ENCODE peak calls at places on chromosome 4, in four cellular contexts. R, K, P and V are unnamed samples.

GRCh38 chr4:185211641-185212040 is 2.2 kb downstream of the SNX25 start:
- DNase-seq in R (no peak), K (no peak), P (no peak), V (no peak)

GRCh38 chr4:132614682-132615081 is 534.4 kb upstream of the PCDH10 start:
- DNase-seq in R (peak), K (no peak), P (no peak), V (no peak)

GRCh38 chr4:8504279-8505007 is 63.9 kb downstream of the TRMT44 start:
- DNase-seq in R (no peak), K (no peak), P (no peak), V (no peak)

GRCh38 chr4:137470806-137471205 is 61.5 kb downstream of the PCDH18 start:
- DNase-seq in P (no peak), K (no peak), R (no peak), V (no peak)

GRCh38 chr4:186657766-186658165 is 65.9 kb downstream of the FAT1 start:
- DNase-seq in R (peak), K (no peak), P (no peak), V (no peak)

GRCh38 chr4:41455215-41455614 is 82.7 kb upstream of the LIMCH1 start:
- DNase-seq in K (no peak), R (no peak), P (no peak), V (no peak)

GRCh38 chr4:107760281-107760947 is 40.4 kb upstream of the PAPSS1 start:
- DNase-seq in R (no peak), P (no peak), K (no peak), V (no peak)

GRCh38 chr4:158786155-158786581 is 17.3 kb downstream of the FNIP2 start:
- DNase-seq in P (no peak), R (no peak), K (no peak), V (no peak)

GRCh38 chr4:12137556-12137955 is 708.9 kb upstream of the HS3ST1 start:
- DNase-seq in P (no peak), K (no peak), R (no peak), V (no peak)

GRCh38 chr4:134216436-134216835 is 14.8 kb upstream of the PABPC4L start:
- DNase-seq in R (peak), P (no peak), K (no peak), V (no peak)

GRCh38 chr4:14726441-14727405 is 275.6 kb upstream of the CPEB2 start:
- DNase-seq in P (no peak), K (no peak), R (peak), V (no peak)

GRCh38 chr4:32184186-32184585 is 1464.0 kb downstream of the PCDH7 start:
- DNase-seq in K (no peak), R (no peak), P (no peak), V (no peak)

GRCh38 chr4:92106816-92107215 is 196.9 kb upstream of the GRID2 start:
- DNase-seq in R (no peak), P (no peak), K (no peak), V (no peak)

GRCh38 chr4:146243141-146243882 is 29.0 kb downstream of the REELD1 start:
- DNase-seq in P (no peak), K (no peak), R (peak), V (no peak)

GRCh38 chr4:159946983-159947645 is 844.2 kb downstream of the RAPGEF2 start:
- DNase-seq in P (peak), R (peak), K (no peak), V (peak)

GRCh38 chr4:152983221-152983620 is 47.1 kb downstream of the FHDC1 start:
- DNase-seq in K (peak), R (peak), P (no peak), V (no peak)

GRCh38 chr4:168432419-168433146 is 47.7 kb downstream of the DDX60L start:
- DNase-seq in K (no peak), P (no peak), R (no peak), V (no peak)

GRCh38 chr4:168908093-168908492 is 102.0 kb downstream of the CBR4 start:
- DNase-seq in R (peak), P (no peak), K (no peak), V (no peak)